ENCODE peak calls at places on chromosomes 1 and 21, in six cellular contexts. One of them, this sample, is unnamed.

GRCh38 chr1:172351347-172351746 is 69.1 kb upstream of the C1orf105 start:
- DNase-seq in NCI-H524: peak
- DNase-seq in fibroblast of the aortic adventitia: peak
- DNase-seq in stimulated activated effector memory CD8-positive, alpha-beta T cell treated with anti-CD3 and anti-CD28 coated beads, Interleukin-12 subunit alpha, Interleukin-12 subunit beta, amount 100 ng/mL, for 72 hours: no peak
- DNase-seq in prostate gland: no peak
- DNase-seq in foreskin fibroblast: peak
- DNase-seq in this sample: no peak

GRCh38 chr1:45569962-45570581 is 13.8 kb upstream of the NASP start:
- DNase-seq in stimulated activated effector memory CD8-positive, alpha-beta T cell treated with anti-CD3 and anti-CD28 coated beads, Interleukin-12 subunit alpha, Interleukin-12 subunit beta, amount 100 ng/mL, for 72 hours: peak
- DNase-seq in fibroblast of the aortic adventitia: peak
- DNase-seq in foreskin fibroblast: peak
- DNase-seq in prostate gland: peak
- DNase-seq in NCI-H524: peak
- DNase-seq in this sample: peak

GRCh38 chr1:87867631-87868030 is 539.0 kb downstream of the LMO4 start:
- DNase-seq in stimulated activated effector memory CD8-positive, alpha-beta T cell treated with anti-CD3 and anti-CD28 coated beads, Interleukin-12 subunit alpha, Interleukin-12 subunit beta, amount 100 ng/mL, for 72 hours: no peak
- DNase-seq in NCI-H524: no peak
- DNase-seq in foreskin fibroblast: no peak
- DNase-seq in prostate gland: no peak
- DNase-seq in fibroblast of the aortic adventitia: peak
- DNase-seq in this sample: no peak

GRCh38 chr21:42931560-42932235 is 6.3 kb upstream of the ERVH48-1 start:
- DNase-seq in stimulated activated effector memory CD8-positive, alpha-beta T cell treated with anti-CD3 and anti-CD28 coated beads, Interleukin-12 subunit alpha, Interleukin-12 subunit beta, amount 100 ng/mL, for 72 hours: no peak
- DNase-seq in foreskin fibroblast: no peak
- DNase-seq in NCI-H524: no peak
- DNase-seq in fibroblast of the aortic adventitia: no peak
- DNase-seq in prostate gland: no peak
- DNase-seq in this sample: peak

GRCh38 chr1:86854352-86854751 is 59.6 kb downstream of the SELENOF start:
- DNase-seq in fibroblast of the aortic adventitia: no peak
- DNase-seq in stimulated activated effector memory CD8-positive, alpha-beta T cell treated with anti-CD3 and anti-CD28 coated beads, Interleukin-12 subunit alpha, Interleukin-12 subunit beta, amount 100 ng/mL, for 72 hours: no peak
- DNase-seq in foreskin fibroblast: no peak
- DNase-seq in prostate gland: no peak
- DNase-seq in NCI-H524: peak
- DNase-seq in this sample: no peak

GRCh38 chr1:113140588-113141446 is 67.8 kb downstream of the LRIG2 start:
- DNase-seq in foreskin fibroblast: peak
- DNase-seq in NCI-H524: peak
- DNase-seq in stimulated activated effector memory CD8-positive, alpha-beta T cell treated with anti-CD3 and anti-CD28 coated beads, Interleukin-12 subunit alpha, Interleukin-12 subunit beta, amount 100 ng/mL, for 72 hours: peak
- DNase-seq in prostate gland: peak
- DNase-seq in fibroblast of the aortic adventitia: peak
- DNase-seq in this sample: no peak

GRCh38 chr1:31346882-31347281 is 26.0 kb downstream of the FABP3 start:
- DNase-seq in foreskin fibroblast: no peak
- DNase-seq in stimulated activated effector memory CD8-positive, alpha-beta T cell treated with anti-CD3 and anti-CD28 coated beads, Interleukin-12 subunit alpha, Interleukin-12 subunit beta, amount 100 ng/mL, for 72 hours: no peak
- DNase-seq in fibroblast of the aortic adventitia: no peak
- DNase-seq in NCI-H524: no peak
- DNase-seq in prostate gland: no peak
- DNase-seq in this sample: no peak

GRCh38 chr1:152533327-152533938 is 19.2 kb downstream of the CRCT1 start:
- DNase-seq in foreskin fibroblast: no peak
- DNase-seq in prostate gland: no peak
- DNase-seq in NCI-H524: peak
- DNase-seq in fibroblast of the aortic adventitia: peak
- DNase-seq in stimulated activated effector memory CD8-positive, alpha-beta T cell treated with anti-CD3 and anti-CD28 coated beads, Interleukin-12 subunit alpha, Interleukin-12 subunit beta, amount 100 ng/mL, for 72 hours: peak
- DNase-seq in this sample: no peak

GRCh38 chr1:2548068-2548589 is 8.0 kb upstream of the TNFRSF14 start:
- DNase-seq in foreskin fibroblast: peak
- DNase-seq in fibroblast of the aortic adventitia: peak
- DNase-seq in stimulated activated effector memory CD8-positive, alpha-beta T cell treated with anti-CD3 and anti-CD28 coated beads, Interleukin-12 subunit alpha, Interleukin-12 subunit beta, amount 100 ng/mL, for 72 hours: peak
- DNase-seq in NCI-H524: peak
- DNase-seq in prostate gland: peak
- DNase-seq in this sample: peak

GRCh38 chr1:181081399-181081798 is 7.1 kb upstream of the IER5 start:
- DNase-seq in foreskin fibroblast: no peak
- DNase-seq in prostate gland: no peak
- DNase-seq in NCI-H524: no peak
- DNase-seq in fibroblast of the aortic adventitia: no peak
- DNase-seq in stimulated activated effector memory CD8-positive, alpha-beta T cell treated with anti-CD3 and anti-CD28 coated beads, Interleukin-12 subunit alpha, Interleukin-12 subunit beta, amount 100 ng/mL, for 72 hours: no peak
- DNase-seq in this sample: no peak

GRCh38 chr1:22259581-22260282 is 116.8 kb upstream of the WNT4 start:
- DNase-seq in fibroblast of the aortic adventitia: no peak
- DNase-seq in stimulated activated effector memory CD8-positive, alpha-beta T cell treated with anti-CD3 and anti-CD28 coated beads, Interleukin-12 subunit alpha, Interleukin-12 subunit beta, amount 100 ng/mL, for 72 hours: no peak
- DNase-seq in prostate gland: peak
- DNase-seq in foreskin fibroblast: no peak
- DNase-seq in NCI-H524: peak
- DNase-seq in this sample: no peak

GRCh38 chr1:152505083-152505482 is 5.5 kb upstream of the LCE5A start:
- DNase-seq in NCI-H524: no peak
- DNase-seq in foreskin fibroblast: no peak
- DNase-seq in fibroblast of the aortic adventitia: no peak
- DNase-seq in prostate gland: no peak
- DNase-seq in stimulated activated effector memory CD8-positive, alpha-beta T cell treated with anti-CD3 and anti-CD28 coated beads, Interleukin-12 subunit alpha, Interleukin-12 subunit beta, amount 100 ng/mL, for 72 hours: no peak
- DNase-seq in this sample: no peak

GRCh38 chr21:38879912-38880577 is 74.3 kb downstream of the ETS2 start:
- DNase-seq in fibroblast of the aortic adventitia: no peak
- DNase-seq in prostate gland: no peak
- DNase-seq in foreskin fibroblast: no peak
- DNase-seq in NCI-H524: no peak
- DNase-seq in stimulated activated effector memory CD8-positive, alpha-beta T cell treated with anti-CD3 and anti-CD28 coated beads, Interleukin-12 subunit alpha, Interleukin-12 subunit beta, amount 100 ng/mL, for 72 hours: no peak
- DNase-seq in this sample: no peak